ENCODE peak calls at places on chromosomes 5 and 9, in nine cellular contexts. F, D, Y, Q, P, O, C, H and A are unnamed samples.

GRCh38 chr5:9046756-9047481 is 499.0 kb downstream of the SEMA5A start:
- DNase-seq in C (peak), Q (peak), P (peak), F (peak), D (no peak), Y (peak), H (no peak), O (peak), A (peak)

GRCh38 chr5:141420855-141421488 is at the start of gene PCDHGA11:
- DNase-seq in C (no peak), O (peak), Y (no peak), F (peak), H (peak), P (peak), Q (peak), D (no peak), A (no peak)

GRCh38 chr5:83470920-83471404 is 582 bp upstream of the VCAN start:
- DNase-seq in F (no peak), C (no peak), D (no peak), P (peak), H (peak), O (no peak), Q (no peak), Y (no peak), A (no peak)

GRCh38 chr5:151063136-151063544 is 17.7 kb downstream of the TNIP1 start:
- DNase-seq in D (no peak), H (peak), Q (peak), P (peak), Y (peak), O (peak), C (no peak), F (peak), A (no peak)

GRCh38 chr5:158537343-158537742 is 562.4 kb downstream of the EBF1 start:
- DNase-seq in P (no peak), F (no peak), D (no peak), Y (no peak), H (no peak), Q (no peak), C (no peak), O (no peak), A (no peak)

GRCh38 chr5:8730194-8730593 is 815.7 kb downstream of the SEMA5A start:
- DNase-seq in Q (peak), H (no peak), F (peak), P (peak), C (no peak), O (no peak), D (no peak), Y (no peak), A (no peak)

GRCh38 chr5:121949885-121950284 is 11.9 kb upstream of the SRFBP1 start:
- DNase-seq in Y (peak), F (peak), O (no peak), Q (peak), C (no peak), D (peak), P (peak), H (no peak), A (no peak)

GRCh38 chr9:87342743-87343142 is 154.9 kb upstream of the DAPK1 start:
- DNase-seq in D (no peak), Y (no peak), O (peak), F (no peak), H (no peak), Q (no peak), C (no peak), P (no peak), A (no peak)

GRCh38 chr9:21096172-21096900 is 18.6 kb upstream of the IFNB1 start:
- DNase-seq in F (peak), C (peak), Y (peak), H (no peak), Q (peak), O (no peak), P (peak), D (no peak), A (no peak)

GRCh38 chr9:77946969-77947368 is 84.6 kb downstream of the GNAQ start:
- DNase-seq in Q (no peak), Y (no peak), H (peak), O (peak), C (no peak), F (peak), D (no peak), P (no peak), A (no peak)

GRCh38 chr9:77809552-77809951 is 161.4 kb upstream of the GNA14 start:
- DNase-seq in H (no peak), P (no peak), D (no peak), F (peak), Q (no peak), O (no peak), Y (no peak), C (no peak), A (no peak)

GRCh38 chr9:98702835-98703385 is 5.8 kb downstream of the GABBR2 start:
- DNase-seq in P (no peak), C (no peak), Y (no peak), D (no peak), Q (no peak), F (no peak), H (no peak), O (no peak), A (no peak)

GRCh38 chr9:112558476-112558875 is 71.8 kb downstream of the KIAA1958 start:
- DNase-seq in Q (peak), D (no peak), P (peak), H (no peak), F (peak), Y (peak), O (no peak), C (no peak), A (no peak)

GRCh38 chr9:4362281-4362680 is 62.4 kb upstream of the GLIS3 start:
- DNase-seq in F (no peak), H (no peak), Q (no peak), P (no peak), Y (no peak), O (no peak), D (no peak), C (no peak), A (no peak)

GRCh38 chr9:35605336-35606137 is 475 bp downstream of the TESK1 start:
- DNase-seq in C (no peak), Y (peak), F (no peak), P (peak), O (peak), H (peak), D (peak), Q (no peak), A (no peak)

GRCh38 chr9:18864516-18864915 is 168.5 kb downstream of the SAXO1 start:
- DNase-seq in O (no peak), P (peak), D (no peak), C (no peak), F (no peak), H (no peak), Y (no peak), Q (no peak), A (no peak)

DNA sequence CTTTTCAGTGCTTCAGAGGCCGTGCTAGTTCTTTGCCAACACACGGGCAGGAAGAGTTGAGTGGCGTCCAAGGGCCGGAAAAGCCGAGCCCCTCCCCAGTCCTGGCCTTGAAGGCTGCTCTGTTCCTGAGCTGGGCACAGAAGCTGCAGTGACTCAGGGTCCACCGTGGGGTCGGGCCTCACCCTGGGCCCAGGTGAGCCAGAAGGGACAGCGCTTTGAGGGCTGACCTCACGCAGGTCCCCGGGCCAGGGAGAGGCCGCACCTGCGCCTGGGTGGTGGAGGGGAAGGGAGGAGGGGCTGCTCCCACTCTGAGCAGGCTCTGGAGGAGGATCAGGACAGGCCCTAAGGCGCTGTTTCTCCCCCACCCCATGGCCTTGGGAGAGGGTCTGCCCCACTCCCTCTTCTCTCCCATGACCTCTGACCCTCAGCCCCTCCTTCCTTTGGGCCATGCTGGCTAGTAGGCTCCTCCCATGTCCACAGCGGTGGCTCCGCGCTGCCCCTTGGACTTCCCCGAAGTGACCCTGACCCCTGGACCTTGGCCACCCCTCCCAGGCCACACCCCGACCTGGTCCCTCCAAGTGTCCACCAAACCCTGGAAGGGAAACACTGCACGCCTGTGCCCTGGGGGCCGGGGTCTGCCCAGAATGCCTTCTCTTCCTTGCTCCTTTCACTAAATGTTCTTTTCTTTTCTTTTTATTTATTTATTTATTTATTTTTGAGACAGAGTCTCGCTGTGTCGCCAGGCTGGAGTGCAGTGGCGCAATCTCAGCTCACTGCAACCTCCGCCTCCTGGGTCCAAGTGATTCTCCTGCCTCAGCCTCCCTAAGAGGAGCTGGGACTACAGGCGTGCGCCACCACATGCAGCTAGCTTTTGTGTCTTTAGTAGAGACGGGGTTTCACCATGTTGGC is 19.7 kb upstream of the SLC6A19 start:
- DNase-seq in F (no peak), D (no peak), C (no peak), O (peak), H (peak), P (no peak), Q (no peak), Y (no peak), A (no peak)
- H3K27ac ChIP-seq in F (no peak), D (no peak), C (no peak), O (no peak), H (no peak), P (no peak), Q (no peak), Y (no peak), A (no peak)

GRCh38 chr9:5552301-5552700 is 42.0 kb downstream of the PDCD1LG2 start:
- DNase-seq in D (no peak), H (no peak), Y (no peak), Q (peak), O (no peak), C (no peak), F (peak), P (peak), A (no peak)
- H3K27ac ChIP-seq in D (no peak), H (no peak), Y (no peak), Q (peak), O (no peak), C (peak), F (no peak), P (no peak), A (no peak)

DNA sequence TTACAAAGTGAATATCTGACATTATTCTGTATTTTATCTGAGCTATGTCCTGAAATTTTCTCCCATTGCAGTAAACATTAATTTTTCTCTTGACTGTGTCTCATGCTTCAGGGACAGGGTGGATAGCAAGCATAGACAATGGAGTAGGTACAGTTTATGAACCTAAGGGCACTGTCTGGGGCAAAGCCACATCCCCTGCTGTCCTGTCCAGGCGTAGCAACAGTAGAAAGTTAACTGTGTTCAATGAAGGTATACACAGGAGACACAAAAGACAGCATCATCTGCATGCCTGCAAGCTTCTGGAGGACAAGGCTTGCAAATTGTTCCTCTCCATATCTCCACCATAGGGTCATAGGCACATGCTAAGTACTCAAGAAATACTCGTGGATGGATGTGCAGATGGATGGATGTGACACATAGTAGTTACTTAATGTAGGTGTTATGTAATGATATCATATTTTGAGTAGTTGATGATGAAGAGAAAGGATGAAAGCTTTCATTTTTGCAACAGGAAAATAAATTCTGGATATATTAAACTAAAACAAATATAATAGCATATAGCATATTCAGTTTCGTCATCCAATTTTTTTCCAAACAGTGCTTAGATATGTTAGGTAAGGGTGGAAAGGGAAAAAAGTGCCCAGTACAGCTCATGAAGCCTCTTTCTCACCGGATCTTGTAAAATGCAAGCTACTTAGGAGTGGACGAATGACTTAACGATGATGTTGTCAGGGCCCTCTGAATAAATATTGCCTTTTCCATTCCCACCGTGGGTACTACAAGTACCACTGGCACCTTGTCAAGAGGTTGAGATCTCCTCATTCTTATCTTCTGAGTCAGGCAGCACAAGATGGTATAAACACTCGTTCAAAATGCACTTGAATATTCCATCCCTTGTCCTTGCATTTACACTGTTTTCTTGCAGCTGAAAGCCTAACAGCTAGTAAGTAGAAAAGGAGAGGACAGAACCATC is 19.9 kb upstream of the ZSWIM6 start:
- DNase-seq in Q (peak), P (peak), Y (peak), C (no peak), O (no peak), H (no peak), D (no peak), F (peak), A (no peak)
- H3K27ac ChIP-seq in Q (peak), P (no peak), Y (no peak), C (peak), O (no peak), H (peak), D (no peak), F (peak), A (peak)

GRCh38 chr9:126836216-126836615 is 24.2 kb upstream of the ZBTB34 start:
- DNase-seq in F (peak), O (no peak), H (no peak), Y (no peak), D (no peak), C (no peak), P (no peak), Q (no peak), A (no peak)
- H3K27ac ChIP-seq in F (no peak), O (no peak), H (no peak), Y (no peak), D (no peak), C (no peak), P (no peak), Q (no peak), A (no peak)

GRCh38 chr9:116837038-116837998 is 150.2 kb downstream of the TRIM32 start:
- DNase-seq in D (no peak), O (no peak), Q (no peak), Y (peak), P (no peak), F (no peak), C (peak), H (no peak), A (no peak)
- H3K27ac ChIP-seq in D (no peak), O (no peak), Q (no peak), Y (peak), P (no peak), F (no peak), C (peak), H (no peak), A (no peak)